ENCODE peak calls at places on chromosomes 16 and 17, in six cellular contexts. F is GM04504; V is CD8-positive, alpha-beta T cell; I is astrocyte of the spinal cord; M is effector memory CD8-positive, alpha-beta T cell; Z is B cell. Q is an unnamed sample.

GRCh38 chr17:76716834-76717205 is 6.1 kb upstream of the MXRA7 start:
- DNase-seq in Z (no peak), M (no peak), I (peak), V (no peak), F (peak), Q (no peak)

GRCh38 chr16:53530046-53530445 is 27.0 kb upstream of the AKTIP start:
- DNase-seq in F (no peak), Z (no peak), V (no peak), M (no peak), I (no peak), Q (no peak)

GRCh38 chr17:49952209-49952911 is 16.6 kb upstream of the DLX4 start:
- DNase-seq in I (peak), Z (peak), M (peak), F (no peak), V (peak), Q (peak)

GRCh38 chr16:66562986-66563385 is 3.3 kb upstream of the CMTM1 start:
- DNase-seq in V (no peak), Z (no peak), M (no peak), I (no peak), F (no peak), Q (no peak)

GRCh38 chr16:83602797-83603735 is 204.7 kb upstream of the HSBP1 start:
- DNase-seq in M (no peak), Z (no peak), V (no peak), I (no peak), F (no peak), Q (no peak)

GRCh38 chr17:36877774-36878173 is 59.5 kb upstream of the LHX1 start:
- DNase-seq in V (no peak), M (no peak), I (no peak), Z (no peak), F (no peak), Q (no peak)

GRCh38 chr17:39306509-39307212 is 80.9 kb upstream of the STAC2 start:
- DNase-seq in F (no peak), I (peak), Z (no peak), V (no peak), M (no peak), Q (peak)

GRCh38 chr16:12539185-12539929 is 264.3 kb downstream of the CPPED1 start:
- DNase-seq in F (peak), V (no peak), M (no peak), I (peak), Z (no peak), Q (no peak)

GRCh38 chr16:67881557-67882220 is 3.0 kb upstream of the NRN1L start:
- DNase-seq in M (no peak), Z (no peak), I (no peak), F (no peak), V (no peak), Q (no peak)

GRCh38 chr17:58189436-58190146 is 2.9 kb upstream of the EPX start:
- DNase-seq in M (no peak), V (no peak), Z (no peak), I (peak), F (peak), Q (no peak)

GRCh38 chr17:74818306-74818705 is 41.4 kb downstream of the GRIN2C start:
- DNase-seq in F (no peak), I (no peak), V (no peak), Z (no peak), M (no peak), Q (no peak)

Q was measured in germinal center.